ENCODE peak calls at places on chromosomes 3 and 15, in eight cellular contexts. F is HFFc6; O is NCI-H1092; U is epithelial cell of esophagus; Q is NCI-H146; N is naive thymus-derived CD8-positive, alpha-beta T cell; E is NCI-H774; R is activated CD4-positive, alpha-beta T cell treated with anti-CD3 and anti-CD28 coated beads for 1 hour. V is an unnamed sample.

GRCh38 chr3:131535596-131535995 is 32.8 kb upstream of the MRPL3 start:
- DNase-seq in Q (no peak), R (no peak), U (peak; percentile 86), O (no peak), E (no peak), N (no peak), F (peak; percentile 85), V (no peak)

GRCh38 chr3:179179979-179180758 is 32.0 kb downstream of the PIK3CA start:
- DNase-seq in Q (peak; percentile 72), R (no peak), F (peak; percentile 4), E (no peak), N (no peak), O (no peak), U (peak; percentile 44), V (no peak)

GRCh38 chr3:73766599-73767378 is 142.0 kb upstream of the PDZRN3 start:
- DNase-seq in Q (peak; percentile 5), R (no peak), E (no peak), N (no peak), O (no peak), F (peak; percentile 51), U (peak; percentile 6), V (no peak)

GRCh38 chr3:111764645-111765091 is 94.4 kb upstream of the PHLDB2 start:
- DNase-seq in U (peak; percentile 77), O (no peak), F (peak; percentile 49), E (no peak), R (no peak), Q (peak; percentile 10), N (no peak), V (no peak)

GRCh38 chr3:40057077-40057476 is 247.7 kb downstream of the MYRIP start:
- DNase-seq in F (peak; percentile 39), U (no peak), N (no peak), E (no peak), Q (no peak), R (no peak), O (no peak), V (no peak)

GRCh38 chr3:58824285-58824684 is 157.7 kb upstream of the FAM3D start:
- DNase-seq in O (peak; percentile 22), R (no peak), F (peak; percentile 71), N (no peak), U (peak; percentile 77), Q (peak; percentile 9), E (peak; percentile 19), V (peak; percentile 27)

GRCh38 chr3:16372362-16373269 is 107.6 kb downstream of the OXNAD1 start:
- DNase-seq in E (no peak), F (no peak), Q (no peak), R (no peak), O (no peak), N (no peak), U (no peak), V (no peak)

GRCh38 chr3:41330465-41330864 is 131.2 kb downstream of the CTNNB1 start:
- DNase-seq in N (no peak), U (no peak), R (no peak), E (no peak), F (no peak), Q (no peak), O (no peak), V (no peak)

GRCh38 chr15:70118599-70118998 is 20.9 kb upstream of the TLE3 start:
- DNase-seq in F (no peak), O (no peak), R (no peak), U (no peak), N (no peak), Q (no peak), E (no peak), V (no peak)

GRCh38 chr3:24628523-24629258 is 134.0 kb upstream of the THRB start:
- DNase-seq in R (no peak), N (no peak), Q (no peak), O (no peak), U (peak; percentile 30), F (no peak), E (no peak), V (no peak)

V was measured in SHP77 treated with DMSO at 0.1 percent for 48 hours.